ENCODE peak calls at places on chromosome 6, in six cellular contexts. B is GM18507, I is sciatic nerve, K is endodermal cell, X is PC-9, D is cerebellar cortex. Q is an unnamed sample.

GRCh38 chr6:136788069-136788902 is 4.0 kb downstream of the MAP3K5 start:
- DNase-seq in D (peak), I (no peak), K (no peak), X (peak), B (no peak), Q (no peak)

GRCh38 chr6:113529191-113529590 is 328.0 kb upstream of the MARCKS start:
- DNase-seq in K (no peak), I (no peak), D (no peak), B (no peak), X (no peak), Q (no peak)

GRCh38 chr6:89413006-89413400 is 930 bp upstream of the RRAGD start:
- DNase-seq in D (peak), X (no peak), I (no peak), B (no peak), K (no peak), Q (no peak)

GRCh38 chr6:4582506-4582905 is 193.7 kb upstream of the CDYL start:
- DNase-seq in B (no peak), D (no peak), K (no peak), X (no peak), I (no peak), Q (no peak)

GRCh38 chr6:104483225-104483834 is 376.4 kb downstream of the HACE1 start:
- DNase-seq in K (no peak), I (no peak), D (no peak), B (no peak), X (no peak), Q (no peak)

GRCh38 chr6:137970368-137970767 is 103.3 kb downstream of the TNFAIP3 start:
- DNase-seq in B (no peak), X (no peak), I (no peak), D (no peak), K (no peak), Q (no peak)

GRCh38 chr6:43517503-43518357 is 841 bp downstream of the POLR1C start:
- DNase-seq in K (no peak), B (no peak), X (no peak), D (no peak), I (no peak), Q (no peak)

GRCh38 chr6:157741889-157742615 is 81.0 kb upstream of the SNX9 start:
- DNase-seq in K (peak), X (no peak), D (no peak), I (no peak), B (no peak), Q (no peak)

GRCh38 chr6:32082951-32083350 is 26.2 kb downstream of the TNXB start:
- DNase-seq in I (peak), B (no peak), X (peak), D (no peak), K (no peak), Q (peak)

GRCh38 chr6:40322336-40322735 is 264.8 kb downstream of the LRFN2 start:
- DNase-seq in D (no peak), K (no peak), X (no peak), I (no peak), B (no peak), Q (no peak)

GRCh38 chr6:106897580-106897979 is 76.9 kb downstream of the CD24 start:
- DNase-seq in I (no peak), B (no peak), X (no peak), K (no peak), D (no peak), Q (no peak)

GRCh38 chr6:38279423-38279822 is 360.3 kb downstream of the BTBD9 start:
- DNase-seq in K (no peak), X (no peak), D (no peak), B (no peak), I (no peak), Q (no peak)

GRCh38 chr6:82987951-82988350 is 77.7 kb downstream of the UBE3D start:
- DNase-seq in I (no peak), X (no peak), D (no peak), K (no peak), B (no peak), Q (no peak)

GRCh38 chr6:12343440-12344162 is 53.4 kb downstream of the EDN1 start:
- DNase-seq in D (peak), I (no peak), B (no peak), K (no peak), X (peak), Q (no peak)

GRCh38 chr6:169326067-169326799 is 72.6 kb upstream of the THBS2 start:
- DNase-seq in I (peak), K (peak), X (no peak), D (peak), B (no peak), Q (no peak)

GRCh38 chr6:158894192-158894591 is 75.0 kb upstream of the EZR start:
- DNase-seq in I (no peak), X (peak), K (peak), B (no peak), D (no peak), Q (peak)

GRCh38 chr6:132763269-132763668 is 5.6 kb upstream of the VNN2 start:
- DNase-seq in X (no peak), K (peak), I (no peak), B (no peak), D (no peak), Q (no peak)

GRCh38 chr6:109083657-109084056 is 11.0 kb downstream of the SESN1 start:
- DNase-seq in I (no peak), X (no peak), D (peak), B (no peak), K (no peak), Q (no peak)

GRCh38 chr6:111381126-111381525 is 101.9 kb downstream of the REV3L start:
- DNase-seq in I (no peak), B (no peak), X (no peak), K (no peak), D (no peak), Q (no peak)

GRCh38 chr6:167745660-167746376 is 80.9 kb upstream of the AFDN start:
- DNase-seq in I (peak), B (no peak), D (no peak), X (no peak), K (peak), Q (no peak)

GRCh38 chr6:167095888-167096287 is 27.0 kb upstream of the CCR6 start:
- DNase-seq in D (no peak), I (no peak), K (peak), B (no peak), X (no peak), Q (no peak)

GRCh38 chr6:48757661-48758060 is 646.7 kb upstream of the PTCHD4 start:
- DNase-seq in I (no peak), K (no peak), X (peak), D (no peak), B (no peak), Q (peak)

GRCh38 chr6:168670386-168670985 is 229.5 kb downstream of the SMOC2 start:
- DNase-seq in X (no peak), I (no peak), D (no peak), B (no peak), K (no peak), Q (no peak)

GRCh38 chr6:161168281-161168891 is 105.5 kb downstream of the AGPAT4 start:
- DNase-seq in X (no peak), B (no peak), I (peak), D (peak), K (peak), Q (peak)

GRCh38 chr6:46502486-46503119 is 11.4 kb upstream of the RCAN2 start:
- DNase-seq in I (no peak), D (no peak), X (no peak), K (no peak), B (no peak), Q (no peak)

GRCh38 chr6:149166747-149167146 is 150.8 kb upstream of the TAB2 start:
- DNase-seq in K (no peak), B (no peak), I (no peak), X (no peak), D (no peak), Q (no peak)

GRCh38 chr6:129575378-129576118 is 134.4 kb downstream of the ARHGAP18 start:
- DNase-seq in K (no peak), D (peak), X (peak), B (no peak), I (no peak), Q (no peak)